ENCODE peak calls at places on chromosome 13, in ten cellular contexts. X, I, E, Y, B, G, U, J, V and Q are unnamed samples.

GRCh38 chr13:46659413-46660065 is 106.6 kb downstream of the LRCH1 start:
- DNase-seq in X (no peak), I (no peak), E (no peak), Y (no peak), B (no peak), G (no peak), U (no peak), J (no peak), V (no peak), Q (no peak)

GRCh38 chr13:72166102-72166660 is 299.2 kb upstream of the DACH1 start:
- DNase-seq in X (no peak), I (no peak), E (no peak), Y (no peak), B (no peak), G (no peak), U (no peak), J (no peak), V (no peak), Q (no peak)

GRCh38 chr13:23440821-23441608 is 7.5 kb upstream of the SACS start:
- DNase-seq in X (no peak), I (no peak), E (no peak), Y (no peak), B (no peak), G (peak; percentile 15), U (no peak), J (no peak), V (no peak), Q (no peak)

GRCh38 chr13:106418556-106418955 is 116.9 kb downstream of the EFNB2 start:
- DNase-seq in X (no peak), I (no peak), E (no peak), Y (no peak), B (no peak), G (peak; percentile 74), U (no peak), J (peak; percentile 25), V (no peak), Q (no peak)

GRCh38 chr13:30906411-30906990 is 430 bp downstream of the MEDAG start:
- DNase-seq in X (no peak), I (no peak), E (peak; percentile 8), Y (no peak), B (no peak), G (no peak), U (peak; percentile 51), J (no peak), V (no peak), Q (no peak)

GRCh38 chr13:20495087-20496023 is 30.3 kb downstream of the CRYL1 start:
- DNase-seq in X (no peak), I (peak; percentile 72), E (peak; percentile 57), Y (peak; percentile 41), B (no peak), G (peak; percentile 72), U (peak; percentile 66), J (peak; percentile 73), V (peak; percentile 20), Q (peak; percentile 71)

GRCh38 chr13:45267215-45267614 is 66.4 kb upstream of the KCTD4 start:
- DNase-seq in X (no peak), I (no peak), E (no peak), Y (no peak), B (no peak), G (no peak), U (no peak), J (no peak), V (no peak), Q (no peak)

GRCh38 chr13:50518791-50519201 is 324.7 kb downstream of the DLEU7 start:
- DNase-seq in X (no peak), I (no peak), E (no peak), Y (no peak), B (no peak), G (peak; percentile 72), U (no peak), J (no peak), V (no peak), Q (no peak)

GRCh38 chr13:27280009-27280646 is 9.5 kb downstream of the RASL11A start:
- DNase-seq in X (no peak), I (no peak), E (no peak), Y (no peak), B (no peak), G (no peak), U (no peak), J (no peak), V (no peak), Q (peak; percentile 77)